ENCODE peak calls at places on chromosomes 16 and 17, in six cellular contexts. B, J, E, O, M and W are unnamed samples.

GRCh38 chr17:73343739-73344454 is 32.1 kb upstream of the CDC42EP4 start:
- DNase-seq in B (no peak), J (no peak), E (no peak), O (no peak), M (no peak), W (no peak)

GRCh38 chr17:43844241-43844640 is 2.7 kb upstream of the CD300LG start:
- DNase-seq in B (no peak), J (no peak), E (no peak), O (no peak), M (no peak), W (no peak)

GRCh38 chr17:45289316-45290268 is 27.2 kb downstream of the MAP3K14 start:
- DNase-seq in B (no peak), J (no peak), E (no peak), O (no peak), M (no peak), W (no peak)

GRCh38 chr17:64625541-64625940 is 36.6 kb downstream of the SMURF2 start:
- DNase-seq in B (no peak), J (no peak), E (no peak), O (no peak), M (no peak), W (no peak)

GRCh38 chr17:59810894-59811153 is 81.9 kb downstream of the TUBD1 start:
- DNase-seq in B (peak), J (no peak), E (peak), O (no peak), M (no peak), W (no peak)

GRCh38 chr17:67364847-67365761 is 1.3 kb downstream of the PSMD12 start:
- DNase-seq in B (no peak), J (no peak), E (no peak), O (no peak), M (no peak), W (no peak)

GRCh38 chr17:68133370-68134045 is 98.0 kb downstream of the KPNA2 start:
- DNase-seq in B (no peak), J (no peak), E (no peak), O (no peak), M (no peak), W (no peak)

GRCh38 chr16:27470567-27471431 is 68.8 kb downstream of the IL21R start:
- DNase-seq in B (peak), J (peak), E (peak), O (no peak), M (no peak), W (no peak)

GRCh38 chr16:77794586-77794985 is 6.2 kb downstream of the VAT1L start:
- DNase-seq in B (peak), J (peak), E (peak), O (no peak), M (no peak), W (no peak)

GRCh38 chr17:81277421-81277820 is 17.7 kb downstream of the SLC38A10 start:
- DNase-seq in B (no peak), J (no peak), E (no peak), O (peak), M (peak), W (no peak)

GRCh38 chr16:81164481-81164880 is 68.3 kb upstream of the GCSH start:
- DNase-seq in B (no peak), J (no peak), E (no peak), O (no peak), M (no peak), W (no peak)

GRCh38 chr17:62882878-62883277 is 74.8 kb upstream of the MARCHF10 start:
- DNase-seq in B (peak), J (peak), E (peak), O (no peak), M (no peak), W (no peak)

GRCh38 chr17:79413591-79413990 is 197.3 kb downstream of the RBFOX3 start:
- DNase-seq in B (no peak), J (no peak), E (no peak), O (no peak), M (no peak), W (no peak)

GRCh38 chr16:87829123-87829980 is 40.0 kb downstream of the SLC7A5 start:
- DNase-seq in B (no peak), J (no peak), E (no peak), O (no peak), M (no peak), W (no peak)

GRCh38 chr17:60506312-60506711 is 19.7 kb downstream of the APPBP2 start:
- DNase-seq in B (peak), J (peak), E (peak), O (no peak), M (no peak), W (no peak)

GRCh38 chr16:11783319-11784047 is 13.6 kb downstream of the ZC3H7A start:
- DNase-seq in B (peak), J (no peak), E (peak), O (no peak), M (no peak), W (no peak)

GRCh38 chr17:30952645-30953393 is 18.0 kb upstream of the RNF135 start:
- DNase-seq in B (no peak), J (no peak), E (no peak), O (no peak), M (no peak), W (no peak)

GRCh38 chr17:55576237-55576998 is 65.2 kb upstream of the SMIM36 start:
- DNase-seq in B (peak), J (peak), E (peak), O (no peak), M (no peak), W (no peak)

GRCh38 chr16:4372578-4373355 is 1.1 kb downstream of the VASN start:
- DNase-seq in B (peak), J (peak), E (peak), O (peak), M (no peak), W (no peak)

GRCh38 chr16:56145369-56145768 is 45.9 kb upstream of the GNAO1 start:
- DNase-seq in B (no peak), J (no peak), E (no peak), O (no peak), M (no peak), W (no peak)

GRCh38 chr17:75849724-75850123 is 5.4 kb downstream of the WBP2 start:
- DNase-seq in B (no peak), J (no peak), E (no peak), O (no peak), M (no peak), W (no peak)

GRCh38 chr16:22291860-22292692 is 5.1 kb upstream of the POLR3E start:
- DNase-seq in B (peak), J (no peak), E (peak), O (no peak), M (no peak), W (no peak)

GRCh38 chr16:58501242-58502131 is 1.5 kb downstream of the NDRG4 start:
- DNase-seq in B (no peak), J (no peak), E (no peak), O (no peak), M (no peak), W (no peak)

GRCh38 chr17:43994272-43995149 is 9.9 kb upstream of the NAGS start:
- DNase-seq in B (peak), J (no peak), E (peak), O (peak), M (peak), W (peak)

GRCh38 chr17:9427460-9428315 is 147.9 kb downstream of the STX8 start:
- DNase-seq in B (no peak), J (no peak), E (no peak), O (no peak), M (no peak), W (no peak)

GRCh38 chr16:85353839-85354622 is 241.8 kb upstream of the CIBAR2 start:
- DNase-seq in B (no peak), J (no peak), E (no peak), O (no peak), M (peak), W (no peak)

GRCh38 chr17:33575046-33575445 is 282.0 kb upstream of the ASIC2 start:
- DNase-seq in B (no peak), J (no peak), E (no peak), O (no peak), M (no peak), W (no peak)